ENCODE peak calls at places on chromosomes 4 and X, in four cellular contexts. One of them, this sample, is unnamed.

GRCh38 chrX:12887141-12887540 is 19.3 kb upstream of the TLR8 start:
- DNase-seq in HepG2: no peak
- DNase-seq in cardiac muscle cell: no peak
- DNase-seq in heart right ventricle: no peak
- DNase-seq in this sample: no peak

GRCh38 chr4:148030486-148030885 is 298.6 kb downstream of the ARHGAP10 start:
- DNase-seq in HepG2: no peak
- DNase-seq in cardiac muscle cell: no peak
- DNase-seq in heart right ventricle: no peak
- DNase-seq in this sample: peak; percentile 40

GRCh38 chrX:48636286-48636685 is 39.0 kb downstream of the WDR13 start:
- DNase-seq in HepG2: no peak
- DNase-seq in cardiac muscle cell: no peak
- DNase-seq in heart right ventricle: no peak
- DNase-seq in this sample: no peak

GRCh38 chr4:76666940-76667532 is 230.9 kb downstream of the SOWAHB start:
- DNase-seq in HepG2: no peak
- DNase-seq in cardiac muscle cell: no peak
- DNase-seq in heart right ventricle: no peak
- DNase-seq in this sample: no peak

GRCh38 chr4:186727977-186728519 is 4.4 kb upstream of the FAT1 start:
- DNase-seq in HepG2: peak; percentile 34
- DNase-seq in cardiac muscle cell: peak; percentile 25
- DNase-seq in heart right ventricle: no peak
- DNase-seq in this sample: no peak

GRCh38 chr4:41189076-41189475 is 25.3 kb downstream of the APBB2 start:
- DNase-seq in HepG2: no peak
- DNase-seq in cardiac muscle cell: no peak
- DNase-seq in heart right ventricle: no peak
- DNase-seq in this sample: no peak

GRCh38 chr4:137310593-137311490 is 221.5 kb downstream of the PCDH18 start:
- DNase-seq in HepG2: no peak
- DNase-seq in cardiac muscle cell: no peak
- DNase-seq in heart right ventricle: no peak
- DNase-seq in this sample: no peak

GRCh38 chrX:16920116-16920515 is 26.3 kb upstream of the REPS2 start:
- DNase-seq in HepG2: no peak
- DNase-seq in cardiac muscle cell: no peak
- DNase-seq in heart right ventricle: no peak
- DNase-seq in this sample: no peak

GRCh38 chr4:15201782-15202181 is 199.5 kb downstream of the CPEB2 start:
- DNase-seq in HepG2: no peak
- DNase-seq in cardiac muscle cell: no peak
- DNase-seq in heart right ventricle: no peak
- DNase-seq in this sample: no peak

GRCh38 chr4:41256131-41256739 is 493 bp upstream of the UCHL1 start:
- DNase-seq in HepG2: no peak
- DNase-seq in cardiac muscle cell: peak; percentile 9
- DNase-seq in heart right ventricle: no peak
- DNase-seq in this sample: no peak

GRCh38 chrX:20481632-20482031 is 214.9 kb upstream of the RPS6KA3 start:
- DNase-seq in HepG2: no peak
- DNase-seq in cardiac muscle cell: no peak
- DNase-seq in heart right ventricle: no peak
- DNase-seq in this sample: peak; percentile 28

GRCh38 chr4:150366487-150366999 is 215.4 kb upstream of the MAB21L2 start:
- DNase-seq in HepG2: no peak
- DNase-seq in cardiac muscle cell: peak; percentile 79
- DNase-seq in heart right ventricle: no peak
- DNase-seq in this sample: no peak

DNA sequence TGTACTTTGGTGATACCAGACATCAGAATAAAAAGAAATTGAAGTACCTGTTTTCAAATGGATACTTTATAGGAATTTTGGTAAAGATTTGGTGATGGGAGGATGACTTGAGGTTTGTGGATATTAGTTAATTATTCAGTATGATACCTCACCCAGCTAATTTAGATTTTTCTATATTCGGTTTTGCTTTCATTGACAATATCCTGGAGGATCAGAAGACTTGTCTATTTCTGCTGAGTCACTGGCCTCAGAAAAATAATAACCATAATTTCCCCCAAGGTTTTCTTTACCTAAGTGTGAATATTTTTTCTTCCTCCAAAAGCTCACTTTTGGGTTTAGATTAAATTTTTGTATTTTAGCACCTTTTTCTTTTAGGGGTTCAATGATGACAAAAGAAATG is 100.2 kb downstream of the EGF start:
- DNase-seq in HepG2: no peak
- DNase-seq in cardiac muscle cell: no peak
- DNase-seq in heart right ventricle: no peak
- DNase-seq in this sample: no peak
- TF ChIP-seq CTCF in HepG2: no peak
- TF ChIP-seq CTCF in cardiac muscle cell: no peak
- TF ChIP-seq CTCF in heart right ventricle: no peak
- TF ChIP-seq CTCF in this sample: no peak

GRCh38 chr4:3112241-3112978 is 37.9 kb downstream of the HTT start:
- DNase-seq in HepG2: no peak
- DNase-seq in cardiac muscle cell: no peak
- DNase-seq in heart right ventricle: no peak
- DNase-seq in this sample: peak; percentile 61
- H3K36me3 ChIP-seq in HepG2: peaks cover 86% of the 10 kb centered on the region
- H3K36me3 ChIP-seq in cardiac muscle cell: peaks cover 41% of the 10 kb centered on the region
- H3K36me3 ChIP-seq in heart right ventricle: peaks cover 100% of the 10 kb centered on the region
- H3K36me3 ChIP-seq in this sample: no peaks in the 10 kb centered on the region

GRCh38 chrX:74534569-74535038 is 79.8 kb downstream of the RLIM start:
- DNase-seq in HepG2: no peak
- DNase-seq in cardiac muscle cell: no peak
- DNase-seq in heart right ventricle: no peak
- DNase-seq in this sample: no peak

GRCh38 chrX:74537011-74537390 is 77.4 kb downstream of the RLIM start:
- DNase-seq in HepG2: no peak
- DNase-seq in cardiac muscle cell: no peak
- DNase-seq in heart right ventricle: peak; percentile 34
- DNase-seq in this sample: no peak

GRCh38 chrX:74536142-74537010 is 78.0 kb downstream of the RLIM start:
- DNase-seq in HepG2: no peak
- DNase-seq in cardiac muscle cell: peak; percentile 56
- DNase-seq in heart right ventricle: peak; percentile 89
- DNase-seq in this sample: peak; percentile 77

GRCh38 chrX:74535633-74536141 is 78.7 kb downstream of the RLIM start:
- DNase-seq in HepG2: peak; percentile 1
- DNase-seq in cardiac muscle cell: peak; percentile 43
- DNase-seq in heart right ventricle: peak; percentile 74
- DNase-seq in this sample: peak; percentile 67

GRCh38 chrX:74535211-74535621 is 79.2 kb downstream of the RLIM start:
- DNase-seq in HepG2: peak; percentile 16
- DNase-seq in cardiac muscle cell: peak; percentile 61
- DNase-seq in heart right ventricle: peak; percentile 16
- DNase-seq in this sample: no peak
- TF ChIP-seq CTCF in HepG2: peak; percentile 43
- TF ChIP-seq CTCF in cardiac muscle cell: peak; percentile 49
- TF ChIP-seq CTCF in heart right ventricle: no peak
- TF ChIP-seq CTCF in this sample: no peak

GRCh38 chrX:337331-337831 is 18.8 kb upstream of the GTPBP6 start:
- DNase-seq in HepG2: no peak
- DNase-seq in cardiac muscle cell: no peak
- DNase-seq in heart right ventricle: no peak
- DNase-seq in this sample: no peak

GRCh38 chrX:340121-340520 is 21.5 kb upstream of the GTPBP6 start:
- DNase-seq in HepG2: no peak
- DNase-seq in cardiac muscle cell: no peak
- DNase-seq in heart right ventricle: no peak
- DNase-seq in this sample: no peak

GRCh38 chrX:340641-341423 is 22.2 kb upstream of the GTPBP6 start:
- DNase-seq in HepG2: no peak
- DNase-seq in cardiac muscle cell: no peak
- DNase-seq in heart right ventricle: no peak
- DNase-seq in this sample: no peak

GRCh38 chrX:338281-338835 is 19.8 kb upstream of the GTPBP6 start:
- DNase-seq in HepG2: no peak
- DNase-seq in cardiac muscle cell: no peak
- DNase-seq in heart right ventricle: no peak
- DNase-seq in this sample: no peak

GRCh38 chrX:338836-339400 is 20.3 kb upstream of the GTPBP6 start:
- DNase-seq in HepG2: no peak
- DNase-seq in cardiac muscle cell: no peak
- DNase-seq in heart right ventricle: no peak
- DNase-seq in this sample: no peak
- H3K36me3 ChIP-seq in HepG2: no peaks in the 10 kb centered on the region
- H3K36me3 ChIP-seq in cardiac muscle cell: peaks cover 5% of the 10 kb centered on the region
- H3K36me3 ChIP-seq in heart right ventricle: peaks cover 46% of the 10 kb centered on the region
- H3K36me3 ChIP-seq in this sample: peaks cover under 1% of the 10 kb centered on the region

DNA sequence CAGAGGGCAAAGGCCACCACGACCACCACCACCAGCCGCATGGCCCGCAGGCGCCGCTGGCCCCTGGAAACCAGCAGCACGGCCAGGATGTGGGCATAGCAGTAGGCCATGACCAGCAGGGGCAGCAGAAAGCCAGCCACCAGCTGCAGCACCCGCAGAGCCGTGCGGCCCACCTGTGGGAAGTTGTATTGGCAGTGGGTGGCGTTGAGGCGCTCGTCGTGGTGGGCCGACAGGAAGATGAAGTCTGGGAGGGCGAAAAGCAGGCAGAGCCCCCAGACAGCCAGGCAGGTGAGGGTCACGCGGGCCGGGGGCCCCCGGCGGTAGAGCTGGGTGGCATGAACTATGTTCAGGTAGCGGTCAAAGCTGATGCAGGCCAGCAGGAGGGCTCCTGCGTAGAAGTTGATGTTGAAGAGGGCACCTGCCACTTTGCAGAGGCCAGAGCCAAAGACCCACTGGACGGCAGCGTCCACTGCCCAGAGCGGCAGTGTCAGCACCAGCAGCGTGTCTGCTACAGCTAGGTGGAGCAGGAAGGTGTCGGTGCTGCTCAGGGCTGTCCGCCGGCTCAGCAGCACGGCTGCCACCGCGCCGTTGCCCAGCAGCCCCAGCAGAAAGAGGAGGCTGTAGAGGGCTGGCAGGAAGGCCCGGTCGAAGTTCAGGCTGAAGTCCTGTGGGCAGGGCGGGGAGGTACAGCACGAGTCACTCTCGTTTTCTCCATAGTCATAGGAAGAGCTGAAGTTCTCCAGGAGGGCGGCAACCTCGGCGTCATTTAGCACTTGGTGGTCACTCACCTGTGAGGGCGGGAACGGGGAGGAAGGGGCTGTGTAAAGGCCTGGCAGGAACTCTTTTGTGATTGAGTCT is 1.4 kb downstream of the CXCR3 start:
- DNase-seq in HepG2: peak; percentile 31
- DNase-seq in cardiac muscle cell: no peak
- DNase-seq in heart right ventricle: no peak
- DNase-seq in this sample: no peak
- TF ChIP-seq CTCF in HepG2: peak; percentile 49
- TF ChIP-seq CTCF in cardiac muscle cell: no peak
- TF ChIP-seq CTCF in heart right ventricle: no peak
- TF ChIP-seq CTCF in this sample: no peak

GRCh38 chr4:184699941-184700340 is 34.0 kb downstream of the CENPU start:
- DNase-seq in HepG2: no peak
- DNase-seq in cardiac muscle cell: no peak
- DNase-seq in heart right ventricle: no peak
- DNase-seq in this sample: no peak
- H3K36me3 ChIP-seq in HepG2: peaks cover 57% of the 10 kb centered on the region
- H3K36me3 ChIP-seq in cardiac muscle cell: no peaks in the 10 kb centered on the region
- H3K36me3 ChIP-seq in heart right ventricle: peaks cover 7% of the 10 kb centered on the region
- H3K36me3 ChIP-seq in this sample: peaks cover 8% of the 10 kb centered on the region

This sample was measured in gastrocnemius medialis.